ENCODE peak calls at places on chromosome 9, in six cellular contexts. G, N, R, C, W and Q are unnamed samples.

GRCh38 chr9:91415290-91415689 is 8.3 kb downstream of the NFIL3 start:
- DNase-seq in G (no peak), N (peak), R (no peak), C (no peak), W (no peak), Q (no peak)

GRCh38 chr9:16986441-16987387 is 116.2 kb upstream of the BNC2 start:
- DNase-seq in G (no peak), N (no peak), R (no peak), C (no peak), W (no peak), Q (no peak)

GRCh38 chr9:126617003-126617739 is 3.4 kb downstream of the LMX1B start:
- DNase-seq in G (no peak), N (no peak), R (no peak), C (no peak), W (no peak), Q (no peak)

GRCh38 chr9:111959468-111959941 is 62.9 kb downstream of the UGCG start:
- DNase-seq in G (no peak), N (no peak), R (no peak), C (peak), W (no peak), Q (no peak)

GRCh38 chr9:98425079-98425478 is 169.6 kb upstream of the TBC1D2 start:
- DNase-seq in G (no peak), N (no peak), R (no peak), C (no peak), W (no peak), Q (no peak)

GRCh38 chr9:100379862-100380261 is 27.1 kb upstream of the TEX10 start:
- DNase-seq in G (no peak), N (no peak), R (no peak), C (peak), W (no peak), Q (no peak)

GRCh38 chr9:111937781-111938426 is 41.3 kb downstream of the UGCG start:
- DNase-seq in G (peak), N (peak), R (no peak), C (no peak), W (no peak), Q (peak)

GRCh38 chr9:25678147-25678666 is at the start of gene TUSC1:
- DNase-seq in G (no peak), N (peak), R (peak), C (no peak), W (no peak), Q (peak)

GRCh38 chr9:109249615-109250014 is 71.2 kb downstream of the EPB41L4B start:
- DNase-seq in G (no peak), N (no peak), R (no peak), C (no peak), W (no peak), Q (no peak)

GRCh38 chr9:118575341-118576070 is 793.7 kb downstream of the BRINP1 start:
- DNase-seq in G (no peak), N (no peak), R (no peak), C (no peak), W (no peak), Q (no peak)

GRCh38 chr9:2655411-2655901 is 33.9 kb downstream of the VLDLR start:
- DNase-seq in G (no peak), N (peak), R (no peak), C (no peak), W (no peak), Q (no peak)

GRCh38 chr9:5510360-5510931 is at the start of gene PDCD1LG2:
- DNase-seq in G (no peak), N (peak), R (no peak), C (no peak), W (no peak), Q (no peak)

GRCh38 chr9:121359358-121360294 is 10.4 kb downstream of the STOM start:
- DNase-seq in G (no peak), N (no peak), R (no peak), C (no peak), W (no peak), Q (no peak)

GRCh38 chr9:133089271-133089671 is 27.5 kb downstream of the CEL start:
- DNase-seq in G (no peak), N (peak), R (no peak), C (no peak), W (no peak), Q (no peak)

GRCh38 chr9:2597483-2597882 is 24.1 kb upstream of the VLDLR start:
- DNase-seq in G (no peak), N (no peak), R (no peak), C (no peak), W (no peak), Q (no peak)

GRCh38 chr9:117114768-117115167 is 300.1 kb downstream of the ASTN2 start:
- DNase-seq in G (no peak), N (no peak), R (no peak), C (no peak), W (no peak), Q (no peak)

GRCh38 chr9:97903168-97903567 is 19.1 kb downstream of the TRMO start:
- DNase-seq in G (no peak), N (no peak), R (no peak), C (no peak), W (no peak), Q (no peak)

GRCh38 chr9:72464819-72465218 is 56.6 kb upstream of the TMC1 start:
- DNase-seq in G (no peak), N (no peak), R (no peak), C (no peak), W (no peak), Q (no peak)

GRCh38 chr9:129399301-129399990 is 221.4 kb upstream of the IER5L start:
- DNase-seq in G (no peak), N (no peak), R (no peak), C (no peak), W (no peak), Q (no peak)

GRCh38 chr9:127862075-127863011 is 7.9 kb upstream of the ENG start:
- DNase-seq in G (peak), N (peak), R (peak), C (no peak), W (no peak), Q (no peak)

GRCh38 chr9:115525438-115526058 is 407.6 kb upstream of the TNC start:
- DNase-seq in G (no peak), N (no peak), R (no peak), C (no peak), W (no peak), Q (no peak)

GRCh38 chr9:127707766-127708165 is 978 bp downstream of the CFAP157 start:
- DNase-seq in G (peak), N (peak), R (no peak), C (peak), W (no peak), Q (no peak)

GRCh38 chr9:4225291-4226119 is 74.4 kb downstream of the GLIS3 start:
- DNase-seq in G (no peak), N (no peak), R (no peak), C (no peak), W (no peak), Q (no peak)

GRCh38 chr9:27933210-27934062 is 360.2 kb upstream of the C9orf72 start:
- DNase-seq in G (no peak), N (no peak), R (no peak), C (no peak), W (no peak), Q (no peak)

GRCh38 chr9:696332-697090 is 145.0 kb upstream of the DMRT1 start:
- DNase-seq in G (no peak), N (no peak), R (peak), C (peak), W (no peak), Q (no peak)

GRCh38 chr9:126707083-126707482 is 93.4 kb downstream of the LMX1B start:
- DNase-seq in G (no peak), N (no peak), R (peak), C (no peak), W (no peak), Q (no peak)

GRCh38 chr9:86600291-86600690 is 246.1 kb upstream of the TUT7 start:
- DNase-seq in G (no peak), N (no peak), R (no peak), C (no peak), W (no peak), Q (no peak)

GRCh38 chr9:89919171-89919681 is 314.4 kb downstream of the GADD45G start:
- DNase-seq in G (no peak), N (peak), R (no peak), C (peak), W (no peak), Q (no peak)

GRCh38 chr9:77939149-77939668 is 92.4 kb downstream of the GNAQ start:
- DNase-seq in G (no peak), N (no peak), R (no peak), C (no peak), W (no peak), Q (no peak)

GRCh38 chr9:34633851-34634550 is 3.6 kb downstream of the SIGMAR1 start:
- DNase-seq in G (peak), N (peak), R (peak), C (peak), W (peak), Q (no peak)

GRCh38 chr9:2017209-2017458 is 2.0 kb downstream of the SMARCA2 start:
- DNase-seq in G (no peak), N (no peak), R (no peak), C (no peak), W (no peak), Q (no peak)

GRCh38 chr9:4298255-4299005 is 1.4 kb downstream of the GLIS3 start:
- DNase-seq in G (peak), N (peak), R (peak), C (no peak), W (peak), Q (peak)

GRCh38 chr9:133429216-133429613 is 7.0 kb downstream of the ADAMTS13 start:
- DNase-seq in G (no peak), N (no peak), R (no peak), C (no peak), W (no peak), Q (no peak)

GRCh38 chr9:17229945-17230560 is 95.2 kb downstream of the CNTLN start:
- DNase-seq in G (no peak), N (no peak), R (no peak), C (peak), W (no peak), Q (no peak)

GRCh38 chr9:98647236-98647635 is 61.5 kb downstream of the GABBR2 start:
- DNase-seq in G (no peak), N (no peak), R (no peak), C (no peak), W (no peak), Q (no peak)

GRCh38 chr9:76688471-76689238 is 75.6 kb upstream of the PCA3 start:
- DNase-seq in G (no peak), N (no peak), R (no peak), C (peak), W (no peak), Q (no peak)

GRCh38 chr9:131885144-131885609 is 145.3 kb upstream of the RAPGEF1 start:
- DNase-seq in G (no peak), N (no peak), R (no peak), C (no peak), W (no peak), Q (no peak)

GRCh38 chr9:133148351-133149129 is 15.2 kb downstream of the GBGT1 start:
- DNase-seq in G (peak), N (no peak), R (peak), C (no peak), W (peak), Q (no peak)

GRCh38 chr9:93826209-93826608 is 128.9 kb downstream of the BARX1 start:
- DNase-seq in G (peak), N (peak), R (no peak), C (no peak), W (no peak), Q (no peak)
- TF ChIP-seq CTCF in G (peak), N (peak), R (no peak), C (peak), W (peak), Q (no peak)

DNA sequence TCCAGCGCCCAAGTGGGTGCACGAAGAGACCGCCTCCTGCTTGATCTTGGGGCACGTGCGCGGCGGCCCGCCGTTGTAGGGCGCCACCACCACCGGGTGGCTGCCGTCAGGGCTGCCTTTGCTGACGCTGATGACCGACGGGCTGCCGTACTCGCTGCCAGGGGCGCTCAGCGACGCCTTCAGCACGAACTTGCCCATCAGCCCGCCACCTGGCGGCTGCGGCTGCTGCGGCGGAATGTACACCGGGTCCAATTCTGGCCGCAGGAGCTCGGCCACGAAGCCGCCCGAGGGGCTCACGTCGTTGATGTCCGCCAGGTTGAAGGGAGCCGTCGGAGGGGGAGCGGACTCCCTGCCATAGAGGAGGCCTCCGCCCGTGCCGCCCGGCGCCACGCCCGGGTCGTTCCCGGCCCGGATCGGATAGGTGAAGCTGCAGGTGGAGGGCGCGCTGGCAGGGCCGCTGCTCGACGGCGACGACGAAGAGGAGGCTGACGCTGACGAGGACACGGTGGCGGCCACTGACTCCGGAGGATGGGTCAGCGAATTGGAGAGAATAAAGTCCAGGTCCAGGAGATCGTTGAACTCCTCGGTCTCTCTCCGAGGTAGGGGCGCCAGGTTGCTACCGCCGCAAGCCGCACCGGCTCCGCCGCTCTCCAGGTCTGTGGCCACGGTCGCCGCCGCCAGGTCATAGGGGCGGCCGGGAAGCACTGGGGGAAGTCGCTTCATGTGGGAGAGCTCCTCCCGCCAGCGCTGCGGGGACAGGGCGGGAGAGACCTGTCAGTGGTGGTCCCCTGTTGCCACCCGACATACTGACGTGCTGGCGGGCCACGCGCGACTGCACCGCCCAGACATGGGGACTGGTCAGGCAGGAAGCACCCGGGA is 1.8 kb downstream of the KLF4 start:
- DNase-seq in G (peak), N (peak), R (peak), C (no peak), W (peak), Q (no peak)
- TF ChIP-seq CTCF in G (no peak), N (peak), R (peak), C (peak), W (peak), Q (no peak)

DNA sequence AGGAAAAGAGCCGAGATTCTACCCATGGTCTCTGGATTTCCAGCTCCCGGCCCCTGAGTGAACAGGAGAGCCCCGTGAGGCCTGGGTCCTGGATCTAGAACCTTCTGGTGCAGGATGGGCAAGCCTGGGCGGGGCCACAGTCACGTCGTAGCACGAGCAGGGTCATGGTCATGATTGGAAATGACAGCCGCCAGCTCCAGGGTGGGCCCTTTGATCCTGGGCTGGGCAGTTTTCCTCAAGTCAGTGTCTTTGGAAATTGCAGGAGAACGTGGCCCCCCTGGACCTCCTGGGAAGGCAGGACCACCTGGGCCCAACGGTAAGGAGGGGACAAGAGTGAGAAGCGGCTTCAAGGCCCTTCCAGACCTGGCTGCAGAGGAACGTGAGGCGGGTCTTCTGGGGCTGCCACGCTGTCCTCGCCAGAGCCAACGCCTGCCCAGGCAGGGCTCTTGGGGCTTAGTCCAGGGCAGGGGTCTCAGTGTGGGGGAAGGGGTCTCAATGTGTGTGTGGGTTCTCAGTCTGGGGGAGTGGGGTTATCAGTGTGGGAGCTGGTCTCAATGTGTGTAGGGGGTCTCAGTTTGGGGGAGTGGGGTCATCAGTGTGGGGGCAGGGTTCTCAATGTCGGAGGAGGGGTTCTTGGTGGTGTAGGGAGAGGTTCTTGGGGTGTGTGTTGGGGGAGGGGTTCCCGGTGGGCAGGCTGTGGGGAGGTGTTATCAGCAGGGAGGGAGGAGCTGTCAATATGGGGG is 2.6 kb downstream of the FCN2 start:
- DNase-seq in G (no peak), N (no peak), R (peak), C (no peak), W (no peak), Q (no peak)
- TF ChIP-seq CTCF in G (no peak), N (no peak), R (no peak), C (no peak), W (no peak), Q (no peak)

DNA sequence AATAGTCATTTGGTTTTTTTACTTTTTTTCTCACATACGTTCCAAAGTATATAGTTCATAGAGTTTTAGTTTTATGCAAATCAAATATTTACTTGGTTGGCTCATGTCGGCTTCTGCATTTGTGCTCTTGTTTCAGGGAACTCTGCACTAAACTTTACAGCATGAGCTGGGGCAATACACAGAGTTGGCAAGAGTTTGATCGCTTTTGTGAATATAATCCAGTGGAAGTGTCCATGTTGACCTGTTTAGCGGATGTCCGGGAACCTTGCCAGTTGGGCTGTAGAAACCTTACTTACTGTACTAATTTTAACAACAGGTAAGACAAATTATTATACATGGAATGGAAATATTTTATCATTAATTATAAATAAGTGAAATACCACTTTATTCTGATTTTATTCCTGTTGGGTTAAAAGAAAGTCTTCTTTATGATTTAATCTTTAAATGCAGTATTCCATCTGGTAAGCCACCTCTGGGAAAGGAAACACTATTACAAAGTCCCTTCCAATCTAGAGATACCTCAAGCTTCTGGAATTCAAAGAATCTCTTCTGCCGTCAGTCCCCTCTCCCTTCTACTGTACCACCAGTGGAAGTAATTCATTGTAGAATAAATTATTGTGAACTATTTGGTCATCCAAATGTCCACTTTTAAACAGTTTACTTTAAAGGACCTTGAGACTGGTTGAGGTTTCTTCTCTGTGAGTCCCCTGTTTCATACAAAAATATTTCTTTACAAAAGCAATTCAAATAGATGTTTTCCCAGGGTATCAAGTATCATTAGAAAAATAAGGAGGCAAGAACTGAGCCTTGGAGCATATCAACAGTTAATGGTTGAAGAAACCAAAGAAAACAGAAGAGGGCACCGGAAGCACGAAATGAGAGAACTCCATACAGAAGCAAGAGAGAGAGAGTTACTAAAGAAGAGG is 45.2 kb upstream of the GLIPR2 start:
- DNase-seq in G (no peak), N (no peak), R (no peak), C (peak), W (no peak), Q (no peak)
- TF ChIP-seq CTCF in G (no peak), N (no peak), R (no peak), C (no peak), W (no peak), Q (no peak)

DNA sequence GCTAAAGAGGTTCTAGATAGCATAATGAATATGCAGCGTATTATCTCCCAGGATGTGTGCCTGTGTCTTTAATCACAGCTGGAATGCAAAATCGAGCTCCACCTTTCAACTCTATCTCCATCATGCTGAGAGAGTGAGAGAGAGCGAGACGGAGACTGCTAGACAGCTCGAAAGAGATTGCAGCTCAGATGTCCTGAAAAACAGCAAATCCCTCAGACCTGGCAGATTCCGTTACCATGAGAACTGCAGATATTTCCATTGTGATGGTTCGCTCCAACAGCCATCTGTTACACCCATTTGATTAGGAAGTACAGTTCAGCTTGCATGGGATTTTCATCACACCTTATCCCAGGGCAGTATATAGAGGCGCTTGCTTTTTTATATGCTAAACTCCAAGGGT is 281.9 kb downstream of the TMEM38B start:
- DNase-seq in G (no peak), N (no peak), R (no peak), C (no peak), W (no peak), Q (no peak)
- TF ChIP-seq CTCF in G (no peak), N (no peak), R (no peak), C (no peak), W (no peak), Q (no peak)

GRCh38 chr9:88174324-88174723 is 36.0 kb upstream of the SPATA31C2 start:
- DNase-seq in G (no peak), N (no peak), R (no peak), C (no peak), W (no peak), Q (no peak)
- TF ChIP-seq CTCF in G (no peak), N (no peak), R (no peak), C (no peak), W (no peak), Q (no peak)

GRCh38 chr9:15642369-15642962 is 89.6 kb downstream of the CCDC171 start:
- DNase-seq in G (no peak), N (peak), R (no peak), C (peak), W (no peak), Q (no peak)
- TF ChIP-seq CTCF in G (peak), N (peak), R (no peak), C (peak), W (peak), Q (no peak)